ENCODE peak calls at places on chromosome 21, in nine cellular contexts. One of them, this sample, is unnamed.

GRCh38 chr21:28235169-28235892 is 757.3 kb downstream of the LTN1 start:
- DNase-seq in A549: no peak
- DNase-seq in transverse colon: no peak
- DNase-seq in SK-N-SH: no peak
- DNase-seq in H1: no peak
- DNase-seq in tibial nerve: no peak
- DNase-seq in upper lobe of left lung: no peak
- DNase-seq in ovary: no peak
- DNase-seq in stomach: no peak
- DNase-seq in this sample: no peak

GRCh38 chr21:31552826-31553225 is 106.7 kb upstream of the SOD1 start:
- DNase-seq in A549: no peak
- DNase-seq in transverse colon: no peak
- DNase-seq in SK-N-SH: no peak
- DNase-seq in H1: no peak
- DNase-seq in tibial nerve: no peak
- DNase-seq in upper lobe of left lung: no peak
- DNase-seq in ovary: no peak
- DNase-seq in stomach: no peak
- DNase-seq in this sample: no peak

GRCh38 chr21:30577766-30578165 is 12.4 kb downstream of the KRTAP22-2 start:
- DNase-seq in A549: no peak
- DNase-seq in transverse colon: no peak
- DNase-seq in SK-N-SH: no peak
- DNase-seq in H1: no peak
- DNase-seq in tibial nerve: no peak
- DNase-seq in upper lobe of left lung: no peak
- DNase-seq in ovary: no peak
- DNase-seq in stomach: no peak
- DNase-seq in this sample: no peak

GRCh38 chr21:34603710-34604057 is 11.2 kb downstream of the RCAN1 start:
- DNase-seq in A549: no peak
- DNase-seq in transverse colon: no peak
- DNase-seq in SK-N-SH: no peak
- DNase-seq in H1: no peak
- DNase-seq in tibial nerve: no peak
- DNase-seq in upper lobe of left lung: no peak
- DNase-seq in ovary: no peak
- DNase-seq in stomach: no peak
- DNase-seq in this sample: no peak

GRCh38 chr21:44067011-44067839 is 40.0 kb upstream of the PWP2 start:
- DNase-seq in A549: no peak
- DNase-seq in transverse colon: no peak
- DNase-seq in SK-N-SH: no peak
- DNase-seq in H1: no peak
- DNase-seq in tibial nerve: no peak
- DNase-seq in upper lobe of left lung: no peak
- DNase-seq in ovary: no peak
- DNase-seq in stomach: no peak
- DNase-seq in this sample: no peak

GRCh38 chr21:31908106-31909031 is 35.5 kb downstream of the HUNK start:
- DNase-seq in A549: no peak
- DNase-seq in transverse colon: peak
- DNase-seq in SK-N-SH: no peak
- DNase-seq in H1: no peak
- DNase-seq in tibial nerve: no peak
- DNase-seq in upper lobe of left lung: no peak
- DNase-seq in ovary: peak
- DNase-seq in stomach: no peak
- DNase-seq in this sample: no peak

GRCh38 chr21:37378700-37379139 is 12.1 kb downstream of the DYRK1A start:
- DNase-seq in A549: no peak
- DNase-seq in transverse colon: no peak
- DNase-seq in SK-N-SH: no peak
- DNase-seq in H1: no peak
- DNase-seq in tibial nerve: no peak
- DNase-seq in upper lobe of left lung: no peak
- DNase-seq in ovary: no peak
- DNase-seq in stomach: no peak
- DNase-seq in this sample: no peak

GRCh38 chr21:41966341-41966833 is 12.6 kb upstream of the C2CD2 start:
- DNase-seq in A549: peak
- DNase-seq in transverse colon: no peak
- DNase-seq in SK-N-SH: no peak
- DNase-seq in H1: no peak
- DNase-seq in tibial nerve: no peak
- DNase-seq in upper lobe of left lung: no peak
- DNase-seq in ovary: no peak
- DNase-seq in stomach: no peak
- DNase-seq in this sample: no peak

GRCh38 chr21:45545236-45545570 is 3.0 kb upstream of the SLC19A1 start:
- DNase-seq in A549: no peak
- DNase-seq in transverse colon: no peak
- DNase-seq in SK-N-SH: no peak
- DNase-seq in H1: no peak
- DNase-seq in tibial nerve: no peak
- DNase-seq in upper lobe of left lung: no peak
- DNase-seq in ovary: peak
- DNase-seq in stomach: no peak
- DNase-seq in this sample: peak

GRCh38 chr21:45545691-45546531 is 3.7 kb upstream of the SLC19A1 start:
- DNase-seq in A549: no peak
- DNase-seq in transverse colon: no peak
- DNase-seq in SK-N-SH: peak
- DNase-seq in H1: no peak
- DNase-seq in tibial nerve: no peak
- DNase-seq in upper lobe of left lung: no peak
- DNase-seq in ovary: peak
- DNase-seq in stomach: peak
- DNase-seq in this sample: peak

GRCh38 chr21:45543710-45544448 is 1.6 kb upstream of the SLC19A1 start:
- DNase-seq in A549: no peak
- DNase-seq in transverse colon: no peak
- DNase-seq in SK-N-SH: peak
- DNase-seq in H1: no peak
- DNase-seq in tibial nerve: no peak
- DNase-seq in upper lobe of left lung: peak
- DNase-seq in ovary: peak
- DNase-seq in stomach: peak
- DNase-seq in this sample: no peak

GRCh38 chr21:45543371-45543709 is 1.1 kb upstream of the SLC19A1 start:
- DNase-seq in A549: no peak
- DNase-seq in transverse colon: no peak
- DNase-seq in SK-N-SH: peak
- DNase-seq in H1: no peak
- DNase-seq in tibial nerve: no peak
- DNase-seq in upper lobe of left lung: peak
- DNase-seq in ovary: peak
- DNase-seq in stomach: peak
- DNase-seq in this sample: peak

GRCh38 chr21:45544449-45545235 is 2.4 kb upstream of the SLC19A1 start:
- DNase-seq in A549: no peak
- DNase-seq in transverse colon: no peak
- DNase-seq in SK-N-SH: no peak
- DNase-seq in H1: no peak
- DNase-seq in tibial nerve: no peak
- DNase-seq in upper lobe of left lung: no peak
- DNase-seq in ovary: peak
- DNase-seq in stomach: peak
- DNase-seq in this sample: no peak
- TF ChIP-seq EP300 in A549: no peak
- TF ChIP-seq EP300 in transverse colon: no peak
- TF ChIP-seq EP300 in SK-N-SH: no peak
- TF ChIP-seq EP300 in H1: no peak
- TF ChIP-seq EP300 in tibial nerve: no peak
- TF ChIP-seq EP300 in upper lobe of left lung: no peak
- TF ChIP-seq EP300 in ovary: no peak
- TF ChIP-seq EP300 in stomach: no peak
- TF ChIP-seq EP300 in this sample: no peak

DNA sequence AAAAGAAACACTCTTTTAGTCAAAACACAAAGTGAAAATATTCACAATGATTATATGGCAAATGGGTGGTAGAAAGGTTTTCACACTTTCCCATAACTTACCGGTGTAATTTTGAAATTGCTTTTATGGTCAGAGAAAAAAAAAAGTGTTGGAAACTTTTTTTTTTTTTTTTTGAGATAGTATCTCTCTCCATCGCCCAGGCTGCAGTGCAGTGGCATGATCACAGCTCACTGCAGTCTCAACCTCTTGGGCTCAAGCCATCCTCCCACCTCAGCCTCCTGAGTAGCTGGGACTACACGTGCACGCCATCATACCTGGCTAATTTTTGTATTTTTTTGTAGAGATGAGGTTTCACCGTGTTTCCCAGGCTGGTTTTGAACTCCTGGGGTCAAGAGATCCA is 3.3 kb downstream of the IFNGR2 start:
- DNase-seq in A549: no peak
- DNase-seq in transverse colon: no peak
- DNase-seq in SK-N-SH: no peak
- DNase-seq in H1: no peak
- DNase-seq in tibial nerve: no peak
- DNase-seq in upper lobe of left lung: no peak
- DNase-seq in ovary: no peak
- DNase-seq in stomach: no peak
- DNase-seq in this sample: no peak
- TF ChIP-seq EP300 in A549: no peak
- TF ChIP-seq EP300 in transverse colon: no peak
- TF ChIP-seq EP300 in SK-N-SH: no peak
- TF ChIP-seq EP300 in H1: no peak
- TF ChIP-seq EP300 in tibial nerve: no peak
- TF ChIP-seq EP300 in upper lobe of left lung: no peak
- TF ChIP-seq EP300 in ovary: no peak
- TF ChIP-seq EP300 in stomach: no peak
- TF ChIP-seq EP300 in this sample: no peak

GRCh38 chr21:15729674-15730483 is at the start of gene USP25:
- DNase-seq in A549: peak
- DNase-seq in transverse colon: peak
- DNase-seq in SK-N-SH: peak
- DNase-seq in H1: peak
- DNase-seq in tibial nerve: peak
- DNase-seq in upper lobe of left lung: peak
- DNase-seq in ovary: peak
- DNase-seq in stomach: peak
- DNase-seq in this sample: peak
- TF ChIP-seq EP300 in A549: no peak
- TF ChIP-seq EP300 in transverse colon: no peak
- TF ChIP-seq EP300 in SK-N-SH: no peak
- TF ChIP-seq EP300 in H1: no peak
- TF ChIP-seq EP300 in tibial nerve: no peak
- TF ChIP-seq EP300 in upper lobe of left lung: no peak
- TF ChIP-seq EP300 in ovary: no peak
- TF ChIP-seq EP300 in stomach: no peak
- TF ChIP-seq EP300 in this sample: no peak

GRCh38 chr21:14917762-14918161 is 147.0 kb downstream of the NRIP1 start:
- DNase-seq in A549: no peak
- DNase-seq in transverse colon: no peak
- DNase-seq in SK-N-SH: no peak
- DNase-seq in H1: no peak
- DNase-seq in tibial nerve: no peak
- DNase-seq in upper lobe of left lung: no peak
- DNase-seq in ovary: no peak
- DNase-seq in stomach: no peak
- DNase-seq in this sample: no peak
- TF ChIP-seq EP300 in A549: no peak
- TF ChIP-seq EP300 in transverse colon: no peak
- TF ChIP-seq EP300 in SK-N-SH: no peak
- TF ChIP-seq EP300 in H1: no peak
- TF ChIP-seq EP300 in tibial nerve: no peak
- TF ChIP-seq EP300 in upper lobe of left lung: no peak
- TF ChIP-seq EP300 in ovary: no peak
- TF ChIP-seq EP300 in stomach: no peak
- TF ChIP-seq EP300 in this sample: no peak

This sample was measured in suprapubic skin.